ENCODE peak calls at places on chromosome 1, in ten cellular contexts. One of them, this sample, is unnamed.

GRCh38 chr1:179840107-179840506 is 37.5 kb downstream of the TOR1AIP2 start:
- DNase-seq in HCT116: no peak
- DNase-seq in left lung: no peak
- DNase-seq in fibroblast of lung: no peak
- DNase-seq in endodermal cell: no peak
- DNase-seq in OCI-LY7: no peak
- DNase-seq in GM23338: no peak
- DNase-seq in heart right ventricle: no peak
- DNase-seq in body of pancreas: no peak
- DNase-seq in brain microvascular endothelial cell: no peak
- DNase-seq in this sample: no peak

GRCh38 chr1:203296456-203297073 is 8.8 kb upstream of the BTG2 start:
- DNase-seq in HCT116: no peak
- DNase-seq in left lung: no peak
- DNase-seq in fibroblast of lung: no peak
- DNase-seq in endodermal cell: no peak
- DNase-seq in OCI-LY7: no peak
- DNase-seq in GM23338: no peak
- DNase-seq in heart right ventricle: no peak
- DNase-seq in body of pancreas: no peak
- DNase-seq in brain microvascular endothelial cell: no peak
- DNase-seq in this sample: no peak

GRCh38 chr1:119771016-119771415 is 2.3 kb upstream of the HMGCS2 start:
- DNase-seq in HCT116: no peak
- DNase-seq in left lung: no peak
- DNase-seq in fibroblast of lung: no peak
- DNase-seq in endodermal cell: peak; percentile 66
- DNase-seq in OCI-LY7: no peak
- DNase-seq in GM23338: peak; percentile 52
- DNase-seq in heart right ventricle: peak; percentile 30
- DNase-seq in body of pancreas: peak; percentile 44
- DNase-seq in brain microvascular endothelial cell: no peak
- DNase-seq in this sample: no peak

GRCh38 chr1:234915923-234916675 is 212.5 kb downstream of the TOMM20 start:
- DNase-seq in HCT116: no peak
- DNase-seq in left lung: no peak
- DNase-seq in fibroblast of lung: no peak
- DNase-seq in endodermal cell: no peak
- DNase-seq in OCI-LY7: peak; percentile 57
- DNase-seq in GM23338: no peak
- DNase-seq in heart right ventricle: no peak
- DNase-seq in body of pancreas: peak; percentile 61
- DNase-seq in brain microvascular endothelial cell: no peak
- DNase-seq in this sample: no peak

GRCh38 chr1:223835754-223836153 is 10.0 kb downstream of the TP53BP2 start:
- DNase-seq in HCT116: no peak
- DNase-seq in left lung: no peak
- DNase-seq in fibroblast of lung: no peak
- DNase-seq in endodermal cell: no peak
- DNase-seq in OCI-LY7: no peak
- DNase-seq in GM23338: no peak
- DNase-seq in heart right ventricle: no peak
- DNase-seq in body of pancreas: no peak
- DNase-seq in brain microvascular endothelial cell: no peak
- DNase-seq in this sample: no peak

GRCh38 chr1:244653439-244654283 is 735 bp downstream of the DESI2 start:
- DNase-seq in HCT116: no peak
- DNase-seq in left lung: no peak
- DNase-seq in fibroblast of lung: no peak
- DNase-seq in endodermal cell: peak; percentile 73
- DNase-seq in OCI-LY7: peak; percentile 28
- DNase-seq in GM23338: peak; percentile 44
- DNase-seq in heart right ventricle: no peak
- DNase-seq in body of pancreas: no peak
- DNase-seq in brain microvascular endothelial cell: no peak
- DNase-seq in this sample: peak; percentile 34

GRCh38 chr1:237879195-237879594 is 11.5 kb downstream of the ZP4 start:
- DNase-seq in HCT116: no peak
- DNase-seq in left lung: no peak
- DNase-seq in fibroblast of lung: peak; percentile 90
- DNase-seq in endodermal cell: peak; percentile 6
- DNase-seq in OCI-LY7: no peak
- DNase-seq in GM23338: no peak
- DNase-seq in heart right ventricle: no peak
- DNase-seq in body of pancreas: no peak
- DNase-seq in brain microvascular endothelial cell: peak; percentile 11
- DNase-seq in this sample: peak; percentile 95

GRCh38 chr1:54848134-54848948 is 38.7 kb downstream of the DHCR24 start:
- DNase-seq in HCT116: no peak
- DNase-seq in left lung: no peak
- DNase-seq in fibroblast of lung: no peak
- DNase-seq in endodermal cell: peak; percentile 62
- DNase-seq in OCI-LY7: no peak
- DNase-seq in GM23338: peak; percentile 28
- DNase-seq in heart right ventricle: no peak
- DNase-seq in body of pancreas: no peak
- DNase-seq in brain microvascular endothelial cell: no peak
- DNase-seq in this sample: no peak

GRCh38 chr1:224707849-224708725 is 92.0 kb downstream of the CNIH3 start:
- DNase-seq in HCT116: no peak
- DNase-seq in left lung: no peak
- DNase-seq in fibroblast of lung: peak; percentile 89
- DNase-seq in endodermal cell: no peak
- DNase-seq in OCI-LY7: no peak
- DNase-seq in GM23338: no peak
- DNase-seq in heart right ventricle: no peak
- DNase-seq in body of pancreas: no peak
- DNase-seq in brain microvascular endothelial cell: peak; percentile 55
- DNase-seq in this sample: peak; percentile 70

GRCh38 chr1:32205401-32206370 is at the start of gene IQCC:
- DNase-seq in HCT116: peak; percentile 65
- DNase-seq in left lung: peak; percentile 89
- DNase-seq in fibroblast of lung: peak; percentile 77
- DNase-seq in endodermal cell: peak; percentile 96
- DNase-seq in OCI-LY7: peak; percentile 89
- DNase-seq in GM23338: peak; percentile 97
- DNase-seq in heart right ventricle: peak; percentile 88
- DNase-seq in body of pancreas: peak; percentile 93
- DNase-seq in brain microvascular endothelial cell: peak; percentile 60
- DNase-seq in this sample: peak; percentile 70

GRCh38 chr1:118142546-118142945 is 42.5 kb downstream of the SPAG17 start:
- DNase-seq in HCT116: no peak
- DNase-seq in left lung: no peak
- DNase-seq in fibroblast of lung: no peak
- DNase-seq in endodermal cell: no peak
- DNase-seq in OCI-LY7: no peak
- DNase-seq in GM23338: no peak
- DNase-seq in heart right ventricle: no peak
- DNase-seq in body of pancreas: no peak
- DNase-seq in brain microvascular endothelial cell: no peak
- DNase-seq in this sample: no peak

GRCh38 chr1:14181191-14181793 is 417.2 kb upstream of the KAZN start:
- DNase-seq in HCT116: no peak
- DNase-seq in left lung: no peak
- DNase-seq in fibroblast of lung: peak; percentile 43
- DNase-seq in endodermal cell: no peak
- DNase-seq in OCI-LY7: no peak
- DNase-seq in GM23338: peak; percentile 10
- DNase-seq in heart right ventricle: no peak
- DNase-seq in body of pancreas: no peak
- DNase-seq in brain microvascular endothelial cell: no peak
- DNase-seq in this sample: no peak

GRCh38 chr1:112937070-112937469 is 18.9 kb downstream of the SLC16A1 start:
- DNase-seq in HCT116: no peak
- DNase-seq in left lung: no peak
- DNase-seq in fibroblast of lung: peak; percentile 60
- DNase-seq in endodermal cell: no peak
- DNase-seq in OCI-LY7: no peak
- DNase-seq in GM23338: no peak
- DNase-seq in heart right ventricle: no peak
- DNase-seq in body of pancreas: no peak
- DNase-seq in brain microvascular endothelial cell: no peak
- DNase-seq in this sample: peak; percentile 87

GRCh38 chr1:244022859-244023258 is 28.2 kb upstream of the ZBTB18 start:
- DNase-seq in HCT116: no peak
- DNase-seq in left lung: no peak
- DNase-seq in fibroblast of lung: no peak
- DNase-seq in endodermal cell: no peak
- DNase-seq in OCI-LY7: no peak
- DNase-seq in GM23338: no peak
- DNase-seq in heart right ventricle: no peak
- DNase-seq in body of pancreas: no peak
- DNase-seq in brain microvascular endothelial cell: no peak
- DNase-seq in this sample: no peak

GRCh38 chr1:40315795-40316594 is 1.1 kb downstream of the COL9A2 start:
- DNase-seq in HCT116: no peak
- DNase-seq in left lung: no peak
- DNase-seq in fibroblast of lung: no peak
- DNase-seq in endodermal cell: peak; percentile 85
- DNase-seq in OCI-LY7: peak; percentile 24
- DNase-seq in GM23338: peak; percentile 58
- DNase-seq in heart right ventricle: no peak
- DNase-seq in body of pancreas: peak; percentile 27
- DNase-seq in brain microvascular endothelial cell: no peak
- DNase-seq in this sample: peak; percentile 8

GRCh38 chr1:117171900-117172501 is 38.7 kb downstream of the VTCN1 start:
- DNase-seq in HCT116: no peak
- DNase-seq in left lung: peak; percentile 62
- DNase-seq in fibroblast of lung: peak; percentile 95
- DNase-seq in endodermal cell: no peak
- DNase-seq in OCI-LY7: no peak
- DNase-seq in GM23338: peak; percentile 27
- DNase-seq in heart right ventricle: peak; percentile 16
- DNase-seq in body of pancreas: peak; percentile 96
- DNase-seq in brain microvascular endothelial cell: peak; percentile 77
- DNase-seq in this sample: peak; percentile 93

GRCh38 chr1:222880586-222880985 is 65.7 kb downstream of the DISP1 start:
- DNase-seq in HCT116: peak; percentile 34
- DNase-seq in left lung: no peak
- DNase-seq in fibroblast of lung: peak; percentile 85
- DNase-seq in endodermal cell: no peak
- DNase-seq in OCI-LY7: no peak
- DNase-seq in GM23338: no peak
- DNase-seq in heart right ventricle: no peak
- DNase-seq in body of pancreas: no peak
- DNase-seq in brain microvascular endothelial cell: peak; percentile 70
- DNase-seq in this sample: peak; percentile 69

GRCh38 chr1:248873409-248873992 is 14.6 kb upstream of the ZNF692 start:
- DNase-seq in HCT116: peak; percentile 93
- DNase-seq in left lung: peak; percentile 94
- DNase-seq in fibroblast of lung: peak; percentile 88
- DNase-seq in endodermal cell: peak; percentile 100
- DNase-seq in OCI-LY7: peak; percentile 95
- DNase-seq in GM23338: peak; percentile 91
- DNase-seq in heart right ventricle: peak; percentile 91
- DNase-seq in body of pancreas: peak; percentile 96
- DNase-seq in brain microvascular endothelial cell: peak; percentile 96
- DNase-seq in this sample: peak; percentile 90
- TF ChIP-seq CTCF in HCT116: no peak
- TF ChIP-seq CTCF in left lung: no peak
- TF ChIP-seq CTCF in fibroblast of lung: no peak
- TF ChIP-seq CTCF in endodermal cell: no peak
- TF ChIP-seq CTCF in OCI-LY7: no peak
- TF ChIP-seq CTCF in GM23338: no peak
- TF ChIP-seq CTCF in heart right ventricle: no peak
- TF ChIP-seq CTCF in body of pancreas: no peak
- TF ChIP-seq CTCF in brain microvascular endothelial cell: peak; percentile 9
- TF ChIP-seq CTCF in this sample: no peak

GRCh38 chr1:45008076-45008475 is 3.0 kb downstream of the HECTD3 start:
- DNase-seq in HCT116: no peak
- DNase-seq in left lung: no peak
- DNase-seq in fibroblast of lung: no peak
- DNase-seq in endodermal cell: no peak
- DNase-seq in OCI-LY7: no peak
- DNase-seq in GM23338: no peak
- DNase-seq in heart right ventricle: no peak
- DNase-seq in body of pancreas: no peak
- DNase-seq in brain microvascular endothelial cell: no peak
- DNase-seq in this sample: no peak
- H3K36me3 ChIP-seq in HCT116: peaks cover 8% of the 10 kb centered on the region
- H3K36me3 ChIP-seq in left lung: no peaks in the 10 kb centered on the region
- H3K36me3 ChIP-seq in fibroblast of lung: peaks cover 42% of the 10 kb centered on the region
- H3K36me3 ChIP-seq in endodermal cell: peaks cover 39% of the 10 kb centered on the region
- H3K36me3 ChIP-seq in OCI-LY7: peaks cover 48% of the 10 kb centered on the region
- H3K36me3 ChIP-seq in GM23338: no peaks in the 10 kb centered on the region
- H3K36me3 ChIP-seq in heart right ventricle: peaks cover 7% of the 10 kb centered on the region
- H3K36me3 ChIP-seq in body of pancreas: peaks cover 50% of the 10 kb centered on the region
- H3K36me3 ChIP-seq in brain microvascular endothelial cell: peaks cover 60% of the 10 kb centered on the region
- H3K36me3 ChIP-seq in this sample: peaks cover 53% of the 10 kb centered on the region

GRCh38 chr1:8202182-8202905 is 115.6 kb upstream of the SLC45A1 start:
- DNase-seq in HCT116: peak; percentile 77
- DNase-seq in left lung: no peak
- DNase-seq in fibroblast of lung: peak; percentile 95
- DNase-seq in endodermal cell: no peak
- DNase-seq in OCI-LY7: no peak
- DNase-seq in GM23338: peak; percentile 48
- DNase-seq in heart right ventricle: peak; percentile 52
- DNase-seq in body of pancreas: peak; percentile 84
- DNase-seq in brain microvascular endothelial cell: peak; percentile 91
- DNase-seq in this sample: peak; percentile 84

GRCh38 chr1:8204823-8205222 is 113.1 kb upstream of the SLC45A1 start:
- DNase-seq in HCT116: no peak
- DNase-seq in left lung: no peak
- DNase-seq in fibroblast of lung: peak; percentile 94
- DNase-seq in endodermal cell: no peak
- DNase-seq in OCI-LY7: no peak
- DNase-seq in GM23338: no peak
- DNase-seq in heart right ventricle: no peak
- DNase-seq in body of pancreas: no peak
- DNase-seq in brain microvascular endothelial cell: no peak
- DNase-seq in this sample: no peak

GRCh38 chr1:8203551-8203950 is 114.4 kb upstream of the SLC45A1 start:
- DNase-seq in HCT116: no peak
- DNase-seq in left lung: no peak
- DNase-seq in fibroblast of lung: no peak
- DNase-seq in endodermal cell: no peak
- DNase-seq in OCI-LY7: no peak
- DNase-seq in GM23338: no peak
- DNase-seq in heart right ventricle: no peak
- DNase-seq in body of pancreas: no peak
- DNase-seq in brain microvascular endothelial cell: no peak
- DNase-seq in this sample: no peak

GRCh38 chr1:8201331-8201861 is 116.5 kb upstream of the SLC45A1 start:
- DNase-seq in HCT116: no peak
- DNase-seq in left lung: no peak
- DNase-seq in fibroblast of lung: peak; percentile 67
- DNase-seq in endodermal cell: peak; percentile 60
- DNase-seq in OCI-LY7: no peak
- DNase-seq in GM23338: no peak
- DNase-seq in heart right ventricle: no peak
- DNase-seq in body of pancreas: peak; percentile 20
- DNase-seq in brain microvascular endothelial cell: no peak
- DNase-seq in this sample: peak; percentile 40

GRCh38 chr1:8203056-8203455 is 114.9 kb upstream of the SLC45A1 start:
- DNase-seq in HCT116: no peak
- DNase-seq in left lung: no peak
- DNase-seq in fibroblast of lung: no peak
- DNase-seq in endodermal cell: no peak
- DNase-seq in OCI-LY7: no peak
- DNase-seq in GM23338: no peak
- DNase-seq in heart right ventricle: no peak
- DNase-seq in body of pancreas: no peak
- DNase-seq in brain microvascular endothelial cell: no peak
- DNase-seq in this sample: no peak
- H3K4me3 ChIP-seq in HCT116: no peak overlapping the region
- H3K4me3 ChIP-seq in left lung: no peak overlapping the region
- H3K4me3 ChIP-seq in fibroblast of lung: no peak overlapping the region
- H3K4me3 ChIP-seq in endodermal cell: no peak overlapping the region
- H3K4me3 ChIP-seq in OCI-LY7: no peak overlapping the region
- H3K4me3 ChIP-seq in GM23338: no peak overlapping the region
- H3K4me3 ChIP-seq in heart right ventricle: no peak overlapping the region
- H3K4me3 ChIP-seq in body of pancreas: no peak overlapping the region
- H3K4me3 ChIP-seq in brain microvascular endothelial cell: no peak overlapping the region
- H3K4me3 ChIP-seq in this sample: no peak overlapping the region

GRCh38 chr1:18673976-18674375 is 43.3 kb downstream of the PAX7 start:
- DNase-seq in HCT116: no peak
- DNase-seq in left lung: no peak
- DNase-seq in fibroblast of lung: no peak
- DNase-seq in endodermal cell: no peak
- DNase-seq in OCI-LY7: peak; percentile 37
- DNase-seq in GM23338: peak; percentile 54
- DNase-seq in heart right ventricle: no peak
- DNase-seq in body of pancreas: no peak
- DNase-seq in brain microvascular endothelial cell: no peak
- DNase-seq in this sample: no peak
- TF ChIP-seq CTCF in HCT116: peak; percentile 33
- TF ChIP-seq CTCF in left lung: no peak
- TF ChIP-seq CTCF in fibroblast of lung: no peak
- TF ChIP-seq CTCF in endodermal cell: peak; percentile 62
- TF ChIP-seq CTCF in OCI-LY7: peak; percentile 73
- TF ChIP-seq CTCF in GM23338: peak; percentile 48
- TF ChIP-seq CTCF in heart right ventricle: no peak
- TF ChIP-seq CTCF in body of pancreas: no peak
- TF ChIP-seq CTCF in brain microvascular endothelial cell: peak; percentile 32
- TF ChIP-seq CTCF in this sample: no peak